ENCODE peak calls at places on chromosomes 7 and 10, in eight cellular contexts. One of them, this sample, is unnamed.

GRCh38 chr7:109696723-109697122 is 1127.0 kb downstream of the DNAJB9 start:
- DNase-seq in thoracic aorta: no peak
- DNase-seq in left ventricle myocardium inferior: no peak
- DNase-seq in iris pigment epithelial cell: no peak
- DNase-seq in EL: no peak
- DNase-seq in activated T-helper 1 cell treated with anti-CD3 and anti-CD28 coated beads, Interleukin-12 subunit alpha, Interleukin-12 subunit beta, Interleukin-2, Interleukin-4 antibody, amounts not matched to agents 30 ng/mL and 10 ng/mL and 1 ng/mL, durations not matched to agents 14 hours and 24 hours and 36 hours: no peak
- DNase-seq in endodermal cell: no peak
- DNase-seq in mucosa of descending colon: no peak
- DNase-seq in this sample: no peak

GRCh38 chr10:35448687-35449662 is 112.7 kb downstream of the CCNY start:
- DNase-seq in thoracic aorta: no peak
- DNase-seq in left ventricle myocardium inferior: no peak
- DNase-seq in iris pigment epithelial cell: peak; percentile 40
- DNase-seq in EL: no peak
- DNase-seq in activated T-helper 1 cell treated with anti-CD3 and anti-CD28 coated beads, Interleukin-12 subunit alpha, Interleukin-12 subunit beta, Interleukin-2, Interleukin-4 antibody, amounts not matched to agents 30 ng/mL and 10 ng/mL and 1 ng/mL, durations not matched to agents 14 hours and 24 hours and 36 hours: no peak
- DNase-seq in endodermal cell: no peak
- DNase-seq in mucosa of descending colon: no peak
- DNase-seq in this sample: peak; percentile 13

GRCh38 chr7:105452085-105452484 is 63.4 kb upstream of the SRPK2 start:
- DNase-seq in thoracic aorta: no peak
- DNase-seq in left ventricle myocardium inferior: no peak
- DNase-seq in iris pigment epithelial cell: no peak
- DNase-seq in EL: no peak
- DNase-seq in activated T-helper 1 cell treated with anti-CD3 and anti-CD28 coated beads, Interleukin-12 subunit alpha, Interleukin-12 subunit beta, Interleukin-2, Interleukin-4 antibody, amounts not matched to agents 30 ng/mL and 10 ng/mL and 1 ng/mL, durations not matched to agents 14 hours and 24 hours and 36 hours: no peak
- DNase-seq in endodermal cell: no peak
- DNase-seq in mucosa of descending colon: no peak
- DNase-seq in this sample: no peak

GRCh38 chr7:1284743-1285458 is 52.2 kb downstream of the UNCX start:
- DNase-seq in thoracic aorta: no peak
- DNase-seq in left ventricle myocardium inferior: peak; percentile 10
- DNase-seq in iris pigment epithelial cell: no peak
- DNase-seq in EL: no peak
- DNase-seq in activated T-helper 1 cell treated with anti-CD3 and anti-CD28 coated beads, Interleukin-12 subunit alpha, Interleukin-12 subunit beta, Interleukin-2, Interleukin-4 antibody, amounts not matched to agents 30 ng/mL and 10 ng/mL and 1 ng/mL, durations not matched to agents 14 hours and 24 hours and 36 hours: no peak
- DNase-seq in endodermal cell: no peak
- DNase-seq in mucosa of descending colon: peak; percentile 2
- DNase-seq in this sample: no peak

GRCh38 chr7:29289156-29290021 is 94.8 kb downstream of the CHN2 start:
- DNase-seq in thoracic aorta: no peak
- DNase-seq in left ventricle myocardium inferior: peak; percentile 46
- DNase-seq in iris pigment epithelial cell: peak; percentile 5
- DNase-seq in EL: peak; percentile 14
- DNase-seq in activated T-helper 1 cell treated with anti-CD3 and anti-CD28 coated beads, Interleukin-12 subunit alpha, Interleukin-12 subunit beta, Interleukin-2, Interleukin-4 antibody, amounts not matched to agents 30 ng/mL and 10 ng/mL and 1 ng/mL, durations not matched to agents 14 hours and 24 hours and 36 hours: no peak
- DNase-seq in endodermal cell: no peak
- DNase-seq in mucosa of descending colon: no peak
- DNase-seq in this sample: no peak

GRCh38 chr10:6231146-6231545 is 28.4 kb downstream of the PFKFB3 start:
- DNase-seq in thoracic aorta: no peak
- DNase-seq in left ventricle myocardium inferior: no peak
- DNase-seq in iris pigment epithelial cell: no peak
- DNase-seq in EL: no peak
- DNase-seq in activated T-helper 1 cell treated with anti-CD3 and anti-CD28 coated beads, Interleukin-12 subunit alpha, Interleukin-12 subunit beta, Interleukin-2, Interleukin-4 antibody, amounts not matched to agents 30 ng/mL and 10 ng/mL and 1 ng/mL, durations not matched to agents 14 hours and 24 hours and 36 hours: no peak
- DNase-seq in endodermal cell: no peak
- DNase-seq in mucosa of descending colon: no peak
- DNase-seq in this sample: no peak

GRCh38 chr7:116511552-116512523 is 12.3 kb downstream of the CAV2 start:
- DNase-seq in thoracic aorta: no peak
- DNase-seq in left ventricle myocardium inferior: no peak
- DNase-seq in iris pigment epithelial cell: no peak
- DNase-seq in EL: peak; percentile 85
- DNase-seq in activated T-helper 1 cell treated with anti-CD3 and anti-CD28 coated beads, Interleukin-12 subunit alpha, Interleukin-12 subunit beta, Interleukin-2, Interleukin-4 antibody, amounts not matched to agents 30 ng/mL and 10 ng/mL and 1 ng/mL, durations not matched to agents 14 hours and 24 hours and 36 hours: no peak
- DNase-seq in endodermal cell: no peak
- DNase-seq in mucosa of descending colon: no peak
- DNase-seq in this sample: peak; percentile 65

GRCh38 chr10:94383515-94383914 is 18.8 kb upstream of the TBC1D12 start:
- DNase-seq in thoracic aorta: no peak
- DNase-seq in left ventricle myocardium inferior: no peak
- DNase-seq in iris pigment epithelial cell: peak; percentile 12
- DNase-seq in EL: peak; percentile 12
- DNase-seq in activated T-helper 1 cell treated with anti-CD3 and anti-CD28 coated beads, Interleukin-12 subunit alpha, Interleukin-12 subunit beta, Interleukin-2, Interleukin-4 antibody, amounts not matched to agents 30 ng/mL and 10 ng/mL and 1 ng/mL, durations not matched to agents 14 hours and 24 hours and 36 hours: no peak
- DNase-seq in endodermal cell: no peak
- DNase-seq in mucosa of descending colon: no peak
- DNase-seq in this sample: peak; percentile 30

GRCh38 chr10:114262478-114262877 is 23.4 kb downstream of the VWA2 start:
- DNase-seq in thoracic aorta: no peak
- DNase-seq in left ventricle myocardium inferior: no peak
- DNase-seq in iris pigment epithelial cell: no peak
- DNase-seq in EL: no peak
- DNase-seq in activated T-helper 1 cell treated with anti-CD3 and anti-CD28 coated beads, Interleukin-12 subunit alpha, Interleukin-12 subunit beta, Interleukin-2, Interleukin-4 antibody, amounts not matched to agents 30 ng/mL and 10 ng/mL and 1 ng/mL, durations not matched to agents 14 hours and 24 hours and 36 hours: no peak
- DNase-seq in endodermal cell: peak; percentile 69
- DNase-seq in mucosa of descending colon: no peak
- DNase-seq in this sample: no peak

GRCh38 chr7:47382200-47382599 is 199.7 kb downstream of the TNS3 start:
- DNase-seq in thoracic aorta: no peak
- DNase-seq in left ventricle myocardium inferior: no peak
- DNase-seq in iris pigment epithelial cell: no peak
- DNase-seq in EL: no peak
- DNase-seq in activated T-helper 1 cell treated with anti-CD3 and anti-CD28 coated beads, Interleukin-12 subunit alpha, Interleukin-12 subunit beta, Interleukin-2, Interleukin-4 antibody, amounts not matched to agents 30 ng/mL and 10 ng/mL and 1 ng/mL, durations not matched to agents 14 hours and 24 hours and 36 hours: no peak
- DNase-seq in endodermal cell: no peak
- DNase-seq in mucosa of descending colon: no peak
- DNase-seq in this sample: no peak

This sample was measured in mesenchymal stem cell.